ENCODE peak calls at places on chromosome 18, in nine cellular contexts. D is prostate gland, M is HCT116, Z is breast epithelium, Q is spleen, E is K562, A is esophagus muscularis mucosa, P is stomach, C is suprapubic skin. O is an unnamed sample.

GRCh38 chr18:74898965-74899364 is 301.3 kb downstream of the ZNF407 start:
- DNase-seq in D (no peak), M (no peak), Z (no peak), Q (no peak), E (no peak), A (no peak), P (no peak), C (no peak), O (no peak)

GRCh38 chr18:74412106-74412880 is 44.8 kb downstream of the DIPK1C start:
- DNase-seq in D (no peak), M (no peak), Z (no peak), Q (no peak), E (no peak), A (no peak), P (no peak), C (no peak), O (no peak)

GRCh38 chr18:3246636-3247242 is 862 bp upstream of the MYL12A start:
- DNase-seq in D (no peak), M (no peak), Z (no peak), Q (peak; percentile 80), E (peak; percentile 79), A (no peak), P (no peak), C (peak; percentile 75), O (peak; percentile 74)

GRCh38 chr18:13136056-13136688 is 82.4 kb upstream of the LDLRAD4 start:
- DNase-seq in D (no peak), M (no peak), Z (no peak), Q (peak; percentile 86), E (peak; percentile 3), A (no peak), P (no peak), C (no peak), O (no peak)

GRCh38 chr18:48347756-48348326 is 61.3 kb downstream of the ZBTB7C start:
- DNase-seq in D (no peak), M (no peak), Z (no peak), Q (no peak), E (no peak), A (no peak), P (no peak), C (peak; percentile 35), O (no peak)

GRCh38 chr18:12828116-12829051 is 55.7 kb downstream of the PTPN2 start:
- DNase-seq in D (no peak), M (no peak), Z (no peak), Q (no peak), E (no peak), A (no peak), P (no peak), C (no peak), O (no peak)

GRCh38 chr18:76838182-76838581 is 15.8 kb downstream of the ZNF236 start:
- DNase-seq in D (no peak), M (no peak), Z (no peak), Q (no peak), E (no peak), A (no peak), P (no peak), C (no peak), O (no peak)

GRCh38 chr18:13241083-13241892 is 22.7 kb downstream of the LDLRAD4 start:
- DNase-seq in D (no peak), M (no peak), Z (peak; percentile 14), Q (peak; percentile 62), E (no peak), A (no peak), P (no peak), C (peak; percentile 44), O (peak; percentile 53)

GRCh38 chr18:76126327-76126726 is 368.7 kb downstream of the ZNF516 start:
- DNase-seq in D (no peak), M (no peak), Z (no peak), Q (no peak), E (no peak), A (no peak), P (no peak), C (no peak), O (no peak)

GRCh38 chr18:74916773-74917393 is 292.1 kb downstream of the PTGR3 start:
- DNase-seq in D (no peak), M (no peak), Z (no peak), Q (no peak), E (no peak), A (no peak), P (no peak), C (no peak), O (no peak)

GRCh38 chr18:23529597-23529996 is 26.3 kb downstream of the RMC1 start:
- DNase-seq in D (no peak), M (peak; percentile 81), Z (no peak), Q (no peak), E (peak; percentile 71), A (no peak), P (no peak), C (no peak), O (no peak)

GRCh38 chr18:8744656-8745055 is 39.3 kb downstream of the MTCL1 start:
- DNase-seq in D (no peak), M (no peak), Z (no peak), Q (no peak), E (no peak), A (no peak), P (no peak), C (no peak), O (no peak)

GRCh38 chr18:25282282-25282681 is 69.7 kb downstream of the ZNF521 start:
- DNase-seq in D (no peak), M (no peak), Z (peak; percentile 30), Q (no peak), E (no peak), A (no peak), P (no peak), C (peak; percentile 69), O (peak; percentile 64)
- H3K4me3 ChIP-seq in D (no peak overlapping the region), M (no peak overlapping the region), Z (no peak overlapping the region), Q (no peak overlapping the region), E (no peak overlapping the region), A (no peak overlapping the region), P (no peak overlapping the region), C (no peak overlapping the region), O (no peak overlapping the region)

DNA sequence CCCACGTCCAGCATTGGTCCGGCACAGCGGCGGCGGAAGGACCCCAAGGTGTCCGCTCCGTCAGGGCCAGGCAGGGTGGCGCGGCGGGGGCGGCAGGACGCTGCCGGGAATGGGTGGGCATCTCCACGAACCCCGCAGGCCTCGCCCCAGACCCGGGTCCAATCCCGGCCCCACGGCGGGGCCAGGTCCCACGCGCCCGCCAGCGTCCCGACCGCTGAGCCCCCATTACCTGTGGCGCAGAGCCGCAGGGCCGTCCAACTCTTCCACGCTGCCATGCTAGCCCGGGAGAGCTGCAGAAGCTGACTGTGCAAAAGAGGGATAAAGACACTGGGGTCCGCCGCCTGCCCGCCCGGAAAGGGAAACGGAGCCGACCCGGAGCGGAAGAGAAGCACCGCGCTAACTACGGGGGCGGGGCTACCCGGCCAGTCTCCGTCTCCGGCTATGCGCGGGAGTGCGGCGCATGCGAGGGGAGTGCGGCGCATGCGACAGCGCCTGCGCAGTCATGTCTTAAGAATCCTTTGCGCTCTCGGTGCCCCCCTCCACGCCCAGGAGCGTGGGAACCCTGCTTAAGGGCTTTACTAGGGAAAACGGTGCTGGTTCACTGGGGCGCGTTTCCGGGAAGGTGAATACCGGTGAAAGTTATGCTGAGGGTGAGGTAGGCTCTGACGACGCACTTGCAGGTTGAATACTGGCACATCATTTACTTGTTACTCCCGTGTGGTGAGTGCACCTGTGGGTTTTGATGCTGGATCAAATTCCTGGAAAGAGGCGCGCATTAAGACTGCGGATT is at the start of gene TMX3:
- DNase-seq in D (peak; percentile 83), M (peak; percentile 87), Z (peak; percentile 71), Q (peak; percentile 98), E (peak; percentile 92), A (peak; percentile 93), P (peak; percentile 91), C (peak; percentile 91), O (peak; percentile 93)
- TF ChIP-seq POLR2A in D (no peak), M (peak; percentile 29), Z (no peak), Q (no peak), E (peak; percentile 76), A (no peak), P (no peak), C (no peak), O (peak; percentile 18)

DNA sequence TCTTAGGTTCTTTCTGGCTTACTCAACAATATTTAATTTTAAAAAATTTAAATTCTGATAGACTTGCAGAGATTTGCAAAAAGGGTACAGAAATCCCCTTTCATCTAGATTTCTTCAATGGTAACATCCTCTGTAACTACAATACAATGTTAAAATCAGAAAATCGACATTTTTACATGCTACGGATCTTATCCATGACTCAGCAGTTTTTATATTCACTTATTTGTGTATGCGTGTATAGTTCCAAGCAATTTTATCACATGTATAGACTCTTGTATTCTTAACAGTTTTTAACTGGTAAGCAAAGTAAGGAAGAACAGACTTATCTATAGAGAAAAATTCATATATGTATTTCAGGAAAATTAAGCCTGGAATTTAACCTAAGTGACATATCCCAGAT is 256.1 kb upstream of the MEX3C start:
- DNase-seq in D (no peak), M (no peak), Z (no peak), Q (no peak), E (no peak), A (no peak), P (no peak), C (no peak), O (no peak)
- TF ChIP-seq POLR2AphosphoS5 in D (no peak), M (no peak), Z (no peak), Q (no peak), E (no peak), A (no peak), P (no peak), C (no peak), O (no peak)

DNA sequence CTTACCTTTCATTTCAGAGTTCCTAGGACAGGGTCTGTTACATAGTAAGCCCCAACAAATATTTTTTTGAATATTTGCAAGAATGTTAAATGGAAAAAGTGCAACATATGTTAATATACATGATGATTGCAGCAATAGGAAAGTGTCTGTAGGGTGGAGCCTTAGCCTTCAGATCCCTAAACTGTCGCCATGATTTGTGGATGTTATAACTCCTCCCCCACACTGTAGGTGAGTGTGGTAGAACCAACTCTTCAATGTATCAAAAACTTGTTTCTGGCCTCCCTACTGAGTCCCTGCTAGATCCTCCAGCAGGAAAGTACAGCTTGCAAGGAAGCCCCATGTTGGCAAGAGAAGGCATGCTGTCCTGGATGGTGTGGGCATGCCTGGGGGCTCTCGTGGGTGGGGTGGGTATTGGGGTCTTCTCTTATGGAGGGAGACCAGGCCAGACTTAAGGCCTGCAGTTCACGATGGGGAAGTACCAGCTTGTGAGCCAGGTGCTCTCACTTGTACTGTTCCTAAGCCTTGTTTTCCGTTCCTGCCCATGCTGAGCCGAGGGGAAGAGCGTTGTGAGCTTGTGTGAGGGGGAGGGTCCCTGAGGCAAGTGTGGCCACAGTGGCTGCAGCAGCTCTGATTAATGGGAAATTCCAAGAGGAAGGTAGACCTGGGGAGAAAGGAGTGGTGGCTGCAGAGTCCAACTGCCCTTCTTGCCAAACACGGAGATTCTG is 11.4 kb downstream of the FHOD3 start:
- DNase-seq in D (no peak), M (no peak), Z (no peak), Q (no peak), E (no peak), A (no peak), P (no peak), C (no peak), O (no peak)
- H3K4me3 ChIP-seq in D (no peak overlapping the region), M (peak overlapping the region; percentile 26), Z (no peak overlapping the region), Q (no peak overlapping the region), E (no peak overlapping the region), A (no peak overlapping the region), P (no peak overlapping the region), C (no peak overlapping the region), O (no peak overlapping the region)

GRCh38 chr18:9849407-9849961 is 36.3 kb upstream of the TXNDC2 start:
- DNase-seq in D (peak; percentile 21), M (no peak), Z (no peak), Q (peak; percentile 86), E (peak; percentile 59), A (no peak), P (peak; percentile 77), C (peak; percentile 76), O (peak; percentile 82)
- TF ChIP-seq POLR2A in D (no peak), M (no peak), Z (no peak), Q (no peak), E (peak; percentile 41), A (no peak), P (no peak), C (no peak), O (peak; percentile 20)

GRCh38 chr18:24659837-24660720 is 199.6 kb downstream of the HRH4 start:
- DNase-seq in D (no peak), M (no peak), Z (peak; percentile 22), Q (peak; percentile 80), E (no peak), A (peak; percentile 91), P (no peak), C (peak; percentile 64), O (peak; percentile 72)
- TF ChIP-seq POLR2AphosphoS5 in D (no peak), M (no peak), Z (no peak), Q (no peak), E (no peak), A (no peak), P (no peak), C (no peak), O (no peak)

O was measured in sigmoid colon.